ENCODE peak calls at places on chromosomes 11 and 22, in seven cellular contexts. Y is stimulated activated CD8-positive, alpha-beta memory T cell treated with anti-CD3 and anti-CD28 coated beads, Interleukin-12 subunit alpha, Interleukin-12 subunit beta, amount 100 ng/mL, for 1 hour; R is left cardiac atrium; G is AG09309; Q is T-helper 2 cell; E is skeletal muscle cell; W is kidney. F is an unnamed sample.
A peak's percentile ranks its signal among the peaks of the same experiment; 100 is the strongest.

GRCh38 chr11:118219244-118219643 is 5.6 kb downstream of the JAML start:
- DNase-seq in Y (no peak), R (no peak), G (no peak), Q (no peak), E (no peak), W (no peak), F (no peak)

GRCh38 chr11:72600557-72600956 is 73.7 kb downstream of the PDE2A start:
- DNase-seq in Y (no peak), R (no peak), G (no peak), Q (no peak), E (no peak), W (no peak), F (no peak)

GRCh38 chr22:22410121-22410520 is 98.4 kb downstream of the ZNF280B start:
- DNase-seq in Y (no peak), R (peak; percentile 51), G (no peak), Q (no peak), E (peak; percentile 26), W (peak; percentile 86), F (no peak)

GRCh38 chr22:33853200-33854097 is 66.8 kb downstream of the LARGE1 start:
- DNase-seq in Y (no peak), R (peak; percentile 76), G (peak; percentile 41), Q (no peak), E (peak; percentile 27), W (peak; percentile 84), F (no peak)

GRCh38 chr11:58525037-58525614 is 17.2 kb upstream of the OR5B21 start:
- DNase-seq in Y (no peak), R (no peak), G (no peak), Q (no peak), E (no peak), W (no peak), F (no peak)

GRCh38 chr22:44878483-44879300 is 126.3 kb downstream of the ARHGAP8 start:
- DNase-seq in Y (no peak), R (no peak), G (no peak), Q (no peak), E (no peak), W (peak; percentile 57), F (peak; percentile 59)

GRCh38 chr11:118980191-118980881 is 8.8 kb downstream of the FOXR1 start:
- DNase-seq in Y (no peak), R (peak; percentile 60), G (no peak), Q (no peak), E (no peak), W (peak; percentile 72), F (no peak)

GRCh38 chr22:22109693-22110466 is 127.3 kb upstream of the TOP3B start:
- DNase-seq in Y (no peak), R (no peak), G (no peak), Q (no peak), E (no peak), W (no peak), F (no peak)

GRCh38 chr11:86218125-86219081 is 26.1 kb upstream of the EED start:
- DNase-seq in Y (peak; percentile 44), R (peak; percentile 64), G (peak; percentile 25), Q (peak; percentile 44), E (peak; percentile 23), W (peak; percentile 73), F (no peak)

GRCh38 chr11:117796456-117797428 is at the start of gene DSCAML1:
- DNase-seq in Y (peak; percentile 19), R (peak; percentile 59), G (no peak), Q (no peak), E (no peak), W (peak; percentile 85), F (no peak)

GRCh38 chr11:15824060-15824459 is 532.3 kb downstream of the SOX6 start:
- DNase-seq in Y (no peak), R (no peak), G (no peak), Q (no peak), E (no peak), W (no peak), F (no peak)

GRCh38 chr11:43989162-43989961 is 46.9 kb downstream of the C11orf96 start:
- DNase-seq in Y (no peak), R (peak; percentile 62), G (no peak), Q (no peak), E (no peak), W (peak; percentile 91), F (no peak)

GRCh38 chr11:6703247-6704063 is 20.3 kb upstream of the MRPL17 start:
- DNase-seq in Y (no peak), R (peak; percentile 53), G (peak; percentile 46), Q (no peak), E (peak; percentile 22), W (no peak), F (no peak)

GRCh38 chr11:62012451-62013265 is 45.2 kb upstream of the FTH1 start:
- DNase-seq in Y (no peak), R (no peak), G (peak; percentile 14), Q (no peak), E (no peak), W (peak; percentile 75), F (no peak)

GRCh38 chr11:72425053-72425980 is 9.0 kb downstream of the CLPB start:
- DNase-seq in Y (no peak), R (no peak), G (no peak), Q (no peak), E (no peak), W (no peak), F (no peak)

GRCh38 chr11:80155412-80156017 is 714.7 kb upstream of the TENM4 start:
- DNase-seq in Y (no peak), R (no peak), G (no peak), Q (no peak), E (no peak), W (no peak), F (no peak)

GRCh38 chr22:47615051-47615450 is 852.6 kb downstream of the TBC1D22A start:
- DNase-seq in Y (no peak), R (no peak), G (no peak), Q (no peak), E (no peak), W (no peak), F (peak; percentile 68)

GRCh38 chr11:118305726-118306125 is 1.2 kb downstream of the CD3E start:
- DNase-seq in Y (no peak), R (no peak), G (no peak), Q (no peak), E (no peak), W (no peak), F (no peak)

GRCh38 chr22:37803195-37803635 is 4.5 kb upstream of the GCAT start:
- DNase-seq in Y (no peak), R (no peak), G (no peak), Q (no peak), E (no peak), W (no peak), F (no peak)

GRCh38 chr11:92384316-92384715 is 159.7 kb downstream of the FAT3 start:
- DNase-seq in Y (no peak), R (no peak), G (no peak), Q (no peak), E (peak; percentile 53), W (no peak), F (no peak)

GRCh38 chr11:70675697-70676374 is 277.5 kb downstream of the CTTN start:
- DNase-seq in Y (no peak), R (no peak), G (no peak), Q (no peak), E (no peak), W (no peak), F (no peak)

GRCh38 chr22:43880743-43881055 is 11.1 kb downstream of the PNPLA5 start:
- DNase-seq in Y (no peak), R (no peak), G (no peak), Q (no peak), E (no peak), W (no peak), F (peak; percentile 75)

GRCh38 chr22:21686634-21687393 is 21.0 kb downstream of the PPIL2 start:
- DNase-seq in Y (no peak), R (no peak), G (no peak), Q (no peak), E (no peak), W (peak; percentile 48), F (no peak)

GRCh38 chr11:73889019-73889418 is 12.2 kb downstream of the PAAF1 start:
- DNase-seq in Y (no peak), R (no peak), G (peak; percentile 34), Q (no peak), E (no peak), W (no peak), F (no peak)

GRCh38 chr11:57459112-57460016 is 964 bp upstream of the RTN4RL2 start:
- DNase-seq in Y (no peak), R (no peak), G (no peak), Q (no peak), E (no peak), W (peak; percentile 83), F (no peak)

GRCh38 chr11:96156379-96156722 is 186.6 kb downstream of the MAML2 start:
- DNase-seq in Y (no peak), R (no peak), G (no peak), Q (no peak), E (no peak), W (no peak), F (no peak)

GRCh38 chr11:71251761-71252433 is 480 bp downstream of the SHANK2 start:
- DNase-seq in Y (no peak), R (no peak), G (no peak), Q (no peak), E (no peak), W (no peak), F (no peak)

GRCh38 chr11:110087820-110088534 is 5.2 kb upstream of the ZC3H12C start:
- DNase-seq in Y (no peak), R (no peak), G (no peak), Q (no peak), E (peak; percentile 49), W (no peak), F (no peak)

GRCh38 chr11:68806931-68807844 is 34.5 kb downstream of the CPT1A start:
- DNase-seq in Y (no peak), R (no peak), G (peak; percentile 20), Q (no peak), E (peak; percentile 17), W (no peak), F (no peak)

GRCh38 chr11:75896843-75897419 is 81.9 kb downstream of the UVRAG start:
- DNase-seq in Y (no peak), R (no peak), G (peak; percentile 23), Q (no peak), E (peak; percentile 2), W (no peak), F (no peak)

GRCh38 chr11:45791524-45791923 is 13.4 kb upstream of the SLC35C1 start:
- DNase-seq in Y (no peak), R (no peak), G (no peak), Q (no peak), E (no peak), W (no peak), F (no peak)

GRCh38 chr22:30308518-30309230 is 18.1 kb downstream of the TBC1D10A start:
- DNase-seq in Y (no peak), R (no peak), G (no peak), Q (no peak), E (no peak), W (no peak), F (no peak)

GRCh38 chr11:120034176-120034575 is 103.7 kb downstream of the TRIM29 start:
- DNase-seq in Y (no peak), R (no peak), G (no peak), Q (no peak), E (no peak), W (no peak), F (no peak)

GRCh38 chr11:2277933-2278523 is 7.6 kb upstream of the ASCL2 start:
- DNase-seq in Y (no peak), R (no peak), G (no peak), Q (no peak), E (no peak), W (peak; percentile 70), F (no peak)

F was measured in chondrocyte.